ENCODE peak calls at places on chromosomes 4 and X, in ten cellular contexts. N is sigmoid colon, K is heart right ventricle, I is neural crest cell, X is fibroblast of lung, F is neural progenitor cell, R is mesothelial cell of epicardium, H is astrocyte of the spinal cord, Q is lower lobe of right lung, U is WTC11. C is an unnamed sample.
A peak's percentile ranks its signal among the peaks of the same experiment; 100 is the strongest.

GRCh38 chrX:156005144-156005543 is 7.6 kb downstream of the IL9R start:
- DNase-seq in N (no peak), Q (no peak), K (no peak), U (no peak), X (no peak), H (no peak), F (no peak), R (no peak), I (no peak), C (no peak)

GRCh38 chrX:129600981-129601424 is 53.8 kb downstream of the APLN start:
- DNase-seq in F (peak; percentile 35), U (no peak), Q (no peak), R (no peak), X (peak; percentile 15), H (peak; percentile 18), K (no peak), N (no peak), I (peak; percentile 26), C (no peak)

GRCh38 chr4:94221930-94222329 is 14.3 kb downstream of the SMARCAD1 start:
- DNase-seq in Q (no peak), R (no peak), F (no peak), N (no peak), X (no peak), H (no peak), I (no peak), U (no peak), K (no peak), C (no peak)

GRCh38 chr4:136664988-136665387 is 867.3 kb downstream of the PCDH18 start:
- DNase-seq in R (no peak), F (no peak), Q (no peak), I (no peak), N (no peak), H (peak; percentile 16), K (no peak), U (no peak), X (peak; percentile 25), C (no peak)

GRCh38 chrX:123184199-123184857 is at the start of gene GRIA3:
- DNase-seq in K (no peak), I (peak; percentile 1), U (no peak), X (peak; percentile 76), F (peak; percentile 45), N (no peak), Q (no peak), R (no peak), H (peak; percentile 36), C (peak; percentile 26)

GRCh38 chrX:30301977-30302376 is 7.2 kb downstream of the NR0B1 start:
- DNase-seq in F (peak; percentile 40), N (no peak), X (peak; percentile 30), U (no peak), R (no peak), K (no peak), I (no peak), Q (no peak), H (peak; percentile 38), C (no peak)

GRCh38 chr4:21507439-21507838 is 441.1 kb downstream of the KCNIP4 start:
- DNase-seq in F (peak; percentile 10), H (peak; percentile 41), K (no peak), N (no peak), U (no peak), R (no peak), X (peak; percentile 6), I (no peak), Q (no peak), C (peak; percentile 50)

GRCh38 chr4:7275490-7276154 is 83.3 kb downstream of the SORCS2 start:
- DNase-seq in I (no peak), X (no peak), R (no peak), Q (no peak), F (no peak), K (no peak), H (no peak), N (no peak), U (no peak), C (no peak)

GRCh38 chr4:89995006-89995405 is 100.4 kb downstream of the MMRN1 start:
- DNase-seq in Q (no peak), R (no peak), K (no peak), U (no peak), H (no peak), N (no peak), I (no peak), X (no peak), F (no peak), C (no peak)

DNA sequence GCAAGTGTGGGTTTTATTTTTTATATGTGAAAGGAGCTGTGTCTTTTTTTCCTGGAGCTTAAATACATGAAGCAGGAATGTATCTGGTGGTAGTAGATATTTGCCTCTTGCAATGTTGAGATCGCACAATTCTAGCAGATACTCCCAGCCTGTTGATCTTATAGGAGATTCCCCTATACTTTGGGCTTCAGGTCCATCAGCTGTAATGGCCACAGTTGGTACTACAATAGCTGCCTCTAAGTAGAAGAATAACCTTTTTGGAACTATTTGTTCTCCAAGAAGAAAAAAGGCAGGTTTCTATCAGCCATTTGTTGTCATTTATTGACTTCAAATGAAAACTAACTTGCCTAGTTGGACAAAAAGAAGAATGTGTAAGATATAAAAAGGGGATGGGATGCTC is 37.7 kb downstream of the LIMCH1 start:
- DNase-seq in U (no peak), I (no peak), Q (no peak), N (no peak), H (no peak), K (no peak), R (no peak), X (no peak), F (no peak), C (no peak)
- TF ChIP-seq CTCF in U (no peak), I (no peak), Q (no peak), N (peak; percentile 18), H (no peak), K (no peak), R (no peak), X (peak; percentile 5), F (no peak), C (peak; percentile 38)

DNA sequence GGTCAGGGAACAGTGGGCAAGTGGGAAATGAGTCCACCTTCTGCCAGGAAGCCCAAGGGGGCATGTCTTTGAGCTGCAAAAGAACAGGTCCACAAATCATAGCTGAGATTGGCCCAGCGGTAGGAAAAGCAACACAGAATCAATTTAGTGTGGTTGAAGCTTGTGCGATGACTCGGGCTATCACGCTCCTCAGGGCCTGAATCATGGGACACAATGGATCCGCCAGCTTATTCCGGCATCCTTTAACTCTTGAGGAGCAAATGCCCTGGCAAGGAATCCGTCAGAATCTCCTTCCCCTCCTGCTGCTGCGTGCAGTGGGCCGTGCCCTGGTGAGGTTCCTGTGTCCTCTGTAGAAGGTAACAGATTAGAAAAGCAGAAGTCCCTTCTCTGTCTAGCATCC is 98.0 kb downstream of the RELL1 start:
- DNase-seq in U (no peak), I (no peak), X (no peak), K (no peak), Q (no peak), H (no peak), R (no peak), F (no peak), N (no peak), C (no peak)
- TF ChIP-seq CTCF in U (no peak), I (no peak), X (no peak), K (no peak), Q (no peak), H (no peak), R (no peak), F (no peak), N (no peak), C (no peak)

DNA sequence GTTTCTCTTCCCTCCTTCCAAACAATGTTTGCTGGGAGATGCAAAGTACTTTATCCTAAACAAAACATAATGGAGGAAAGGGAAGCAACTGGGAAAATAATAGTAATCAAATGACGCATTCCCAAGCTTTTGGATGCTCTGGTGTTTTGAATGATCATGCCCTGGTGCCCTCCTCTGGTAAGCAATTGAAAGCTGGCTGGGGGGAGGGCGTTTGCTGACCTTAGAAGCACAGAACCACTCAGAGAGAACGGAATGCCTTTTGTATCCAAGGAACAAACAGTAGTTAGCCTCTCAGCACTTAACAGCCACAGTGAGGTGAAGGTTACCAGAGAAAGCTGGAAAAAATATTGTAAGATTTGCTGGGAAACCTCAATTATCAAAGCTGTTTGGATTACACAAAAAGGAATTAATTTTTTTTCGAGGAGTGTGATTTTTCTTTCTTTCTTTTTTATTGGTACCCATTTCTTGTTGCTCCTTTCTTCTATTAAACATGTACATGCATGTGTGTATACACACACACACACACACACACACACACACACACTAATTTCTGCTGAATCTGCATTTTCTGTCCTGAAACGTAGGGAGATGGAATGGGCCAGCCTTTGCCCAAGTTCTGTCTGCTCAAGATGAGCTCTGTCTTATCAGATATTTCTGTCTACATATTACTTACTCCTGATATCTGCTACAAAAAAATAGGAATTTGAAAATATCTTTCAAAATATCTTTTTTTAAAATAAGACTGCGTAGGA is 155.8 kb upstream of the IGFBP7 start:
- DNase-seq in K (peak; percentile 21), Q (peak; percentile 45), U (peak; percentile 36), R (no peak), X (peak; percentile 10), F (peak; percentile 79), N (no peak), I (peak; percentile 3), H (no peak), C (no peak)
- TF ChIP-seq CTCF in K (no peak), Q (no peak), U (no peak), R (no peak), X (no peak), F (no peak), N (no peak), I (no peak), H (no peak), C (no peak)

GRCh38 chr4:153087671-153088194 is 116.5 kb upstream of the TRIM2 start:
- DNase-seq in N (no peak), F (no peak), R (no peak), I (no peak), U (no peak), Q (no peak), X (no peak), K (no peak), H (no peak), C (no peak)
- TF ChIP-seq CTCF in N (no peak), F (no peak), R (no peak), I (no peak), U (no peak), Q (no peak), X (no peak), K (no peak), H (no peak), C (no peak)

GRCh38 chrX:50903387-50904027 is 7.0 kb upstream of the BMP15 start:
- DNase-seq in X (peak; percentile 30), K (no peak), R (no peak), U (peak; percentile 33), H (peak; percentile 45), N (no peak), F (peak; percentile 66), I (peak; percentile 18), Q (no peak), C (no peak)
- TF ChIP-seq CTCF in X (peak; percentile 64), K (peak; percentile 46), R (peak; percentile 37), U (peak; percentile 32), H (peak; percentile 78), N (no peak), F (peak; percentile 67), I (peak; percentile 76), Q (peak; percentile 60), C (no peak)

GRCh38 chr4:87033902-87034301 is 99.1 kb downstream of the AFF1 start:
- DNase-seq in U (peak; percentile 34), H (no peak), F (peak; percentile 67), K (no peak), N (no peak), R (no peak), I (no peak), X (no peak), Q (no peak), C (no peak)
- TF ChIP-seq CTCF in U (no peak), H (no peak), F (peak; percentile 22), K (no peak), N (no peak), R (no peak), I (no peak), X (no peak), Q (no peak), C (peak; percentile 11)